ENCODE peak calls at places on chromosomes 7 and 10, in eight cellular contexts. H is astrocyte of the spinal cord, X is choroid plexus epithelial cell, Q is tibial nerve, N is WERI-Rb-1, A is upper lobe of right lung, I is left ventricle myocardium inferior, W is vagina. P is an unnamed sample.

GRCh38 chr7:66815976-66816375 is 75.4 kb downstream of the RABGEF1 start:
- DNase-seq in H (no peak), W (no peak), X (no peak), A (peak), I (no peak), Q (no peak), N (no peak), P (no peak)

GRCh38 chr10:104816501-104816900 is 175.4 kb downstream of the SORCS3 start:
- DNase-seq in W (no peak), Q (no peak), N (no peak), H (no peak), A (no peak), I (no peak), X (no peak), P (no peak)

GRCh38 chr10:100356067-100357017 is 9.3 kb downstream of the SCD start:
- DNase-seq in X (no peak), I (no peak), Q (no peak), A (no peak), W (no peak), H (no peak), N (no peak), P (no peak)

GRCh38 chr7:118573065-118573464 is 348.6 kb downstream of the ANKRD7 start:
- DNase-seq in Q (no peak), X (no peak), A (no peak), W (no peak), N (peak), H (peak), I (no peak), P (no peak)

GRCh38 chr10:133590226-133590969 is 25.0 kb upstream of the SYCE1 start:
- DNase-seq in H (no peak), I (no peak), W (no peak), N (no peak), A (no peak), X (no peak), Q (no peak), P (no peak)

GRCh38 chr10:116909307-116909706 is 60.0 kb downstream of the ENO4 start:
- DNase-seq in N (no peak), A (no peak), Q (no peak), W (no peak), H (no peak), X (no peak), I (no peak), P (no peak)

GRCh38 chr7:55387062-55387965 is 22.2 kb downstream of the LANCL2 start:
- DNase-seq in X (peak), N (no peak), I (no peak), A (no peak), W (no peak), H (peak), Q (no peak), P (peak)

GRCh38 chr10:98340946-98341345 is 73.0 kb upstream of the LOXL4 start:
- DNase-seq in W (no peak), N (no peak), X (peak), I (peak), A (no peak), H (no peak), Q (no peak), P (peak)

GRCh38 chr7:148507741-148508285 is 82.8 kb upstream of the C7orf33 start:
- DNase-seq in W (no peak), I (no peak), H (no peak), X (no peak), Q (no peak), N (no peak), A (no peak), P (no peak)

GRCh38 chr10:61301560-61301959 is 151.6 kb downstream of the TMEM26 start:
- DNase-seq in H (no peak), N (no peak), X (no peak), W (no peak), I (no peak), A (no peak), Q (no peak), P (no peak)

GRCh38 chr10:31317652-31318381 is 1.2 kb upstream of the ZEB1 start:
- DNase-seq in A (peak), W (no peak), Q (no peak), N (peak), X (no peak), H (peak), I (no peak), P (no peak)

GRCh38 chr7:15504376-15504775 is 57.4 kb downstream of the AGMO start:
- DNase-seq in X (peak), A (no peak), W (no peak), H (no peak), I (no peak), Q (no peak), N (no peak), P (no peak)

GRCh38 chr10:14879801-14880193 is 1.1 kb downstream of the SUV39H2 start:
- DNase-seq in H (no peak), W (no peak), A (no peak), Q (no peak), X (no peak), I (no peak), N (no peak), P (no peak)

GRCh38 chr10:14878266-14879054 is at the start of gene SUV39H2:
- DNase-seq in N (peak), X (peak), H (peak), Q (peak), A (peak), I (peak), W (no peak), P (peak)

GRCh38 chr10:14879055-14879800 is 562 bp downstream of the SUV39H2 start:
- DNase-seq in N (no peak), A (no peak), W (no peak), Q (no peak), I (peak), H (no peak), X (no peak), P (no peak)

GRCh38 chr10:14875941-14876340 is 2.7 kb upstream of the SUV39H2 start:
- DNase-seq in H (no peak), W (no peak), I (no peak), A (no peak), N (no peak), X (peak), Q (no peak), P (no peak)

GRCh38 chr10:14876764-14877163 is 1.9 kb upstream of the SUV39H2 start:
- DNase-seq in W (no peak), Q (no peak), X (no peak), A (no peak), I (no peak), N (no peak), H (no peak), P (no peak)
- H3K4me3 ChIP-seq in W (no peak), Q (no peak), X (no peak), A (no peak), I (peak), N (no peak), H (no peak), P (no peak)

GRCh38 chr10:94212876-94213595 is 149.7 kb downstream of the NOC3L start:
- DNase-seq in H (peak), I (no peak), W (no peak), N (no peak), A (no peak), Q (peak), X (peak), P (no peak)

GRCh38 chr10:94208315-94208714 is 154.4 kb downstream of the NOC3L start:
- DNase-seq in X (no peak), I (no peak), N (no peak), H (no peak), Q (no peak), A (no peak), W (no peak), P (no peak)

GRCh38 chr10:94213980-94214379 is 148.8 kb downstream of the NOC3L start:
- DNase-seq in A (no peak), Q (no peak), H (no peak), W (no peak), X (peak), I (no peak), N (no peak), P (no peak)

GRCh38 chr10:94210465-94211186 is 152.1 kb downstream of the NOC3L start:
- DNase-seq in Q (no peak), I (no peak), A (no peak), N (peak), W (no peak), X (no peak), H (no peak), P (no peak)

DNA sequence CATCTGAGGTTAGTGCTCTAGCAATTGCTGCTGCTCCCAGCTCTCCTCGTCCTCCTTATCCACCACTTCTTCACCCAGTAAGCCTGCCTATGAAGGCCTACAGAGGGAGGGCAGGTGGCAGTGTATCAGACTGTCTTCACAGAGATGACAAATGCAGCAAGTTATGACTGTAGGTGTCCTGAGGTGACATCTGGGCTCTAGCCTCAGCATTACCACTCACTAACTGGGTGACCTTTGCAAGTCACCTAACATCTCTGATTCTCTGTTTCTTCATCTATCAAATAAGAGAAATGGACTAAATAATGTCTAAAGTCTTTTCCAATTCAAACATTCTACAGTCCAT is 151.6 kb downstream of the NOC3L start:
- DNase-seq in Q (no peak), W (no peak), I (no peak), A (no peak), H (no peak), X (no peak), N (no peak), P (no peak)
- TF ChIP-seq CTCF in Q (no peak), W (no peak), I (no peak), A (no peak), H (no peak), X (no peak), N (no peak), P (no peak)

GRCh38 chr7:44062903-44063295 is 2.5 kb downstream of the PGAM2 start:
- DNase-seq in X (no peak), W (no peak), N (no peak), Q (no peak), H (no peak), A (no peak), I (peak), P (no peak)

GRCh38 chr7:44063547-44063893 is 1.8 kb downstream of the PGAM2 start:
- DNase-seq in N (no peak), I (no peak), A (no peak), X (no peak), H (no peak), Q (no peak), W (no peak), P (no peak)

GRCh38 chr7:44065431-44066110 is at the start of gene PGAM2:
- DNase-seq in Q (no peak), I (peak), W (no peak), A (peak), N (peak), X (peak), H (no peak), P (peak)

GRCh38 chr7:44064791-44065430 is 456 bp downstream of the PGAM2 start:
- DNase-seq in W (no peak), I (no peak), H (no peak), Q (no peak), N (peak), A (peak), X (no peak), P (no peak)

GRCh38 chr7:44063894-44064651 is 1.3 kb downstream of the PGAM2 start:
- DNase-seq in H (no peak), N (no peak), I (peak), A (peak), Q (no peak), W (no peak), X (no peak), P (no peak)
- H3K4me3 ChIP-seq in H (no peak), N (no peak), I (peak), A (no peak), Q (no peak), W (no peak), X (no peak), P (peak)

GRCh38 chr7:4817178-4817905 is 41.9 kb downstream of the AP5Z1 start:
- DNase-seq in I (no peak), A (no peak), N (no peak), X (no peak), H (no peak), Q (no peak), W (no peak), P (no peak)

GRCh38 chr7:4820405-4820967 is 41.3 kb downstream of the PAPOLB start:
- DNase-seq in Q (no peak), W (no peak), A (no peak), N (no peak), X (no peak), H (no peak), I (no peak), P (no peak)

GRCh38 chr7:4816419-4817080 is 41.1 kb downstream of the AP5Z1 start:
- DNase-seq in I (no peak), A (no peak), W (no peak), H (no peak), N (no peak), X (no peak), Q (no peak), P (no peak)

GRCh38 chr7:4819450-4820404 is 42.1 kb downstream of the PAPOLB start:
- DNase-seq in H (no peak), A (peak), X (no peak), Q (no peak), I (peak), N (no peak), W (no peak), P (no peak)

DNA sequence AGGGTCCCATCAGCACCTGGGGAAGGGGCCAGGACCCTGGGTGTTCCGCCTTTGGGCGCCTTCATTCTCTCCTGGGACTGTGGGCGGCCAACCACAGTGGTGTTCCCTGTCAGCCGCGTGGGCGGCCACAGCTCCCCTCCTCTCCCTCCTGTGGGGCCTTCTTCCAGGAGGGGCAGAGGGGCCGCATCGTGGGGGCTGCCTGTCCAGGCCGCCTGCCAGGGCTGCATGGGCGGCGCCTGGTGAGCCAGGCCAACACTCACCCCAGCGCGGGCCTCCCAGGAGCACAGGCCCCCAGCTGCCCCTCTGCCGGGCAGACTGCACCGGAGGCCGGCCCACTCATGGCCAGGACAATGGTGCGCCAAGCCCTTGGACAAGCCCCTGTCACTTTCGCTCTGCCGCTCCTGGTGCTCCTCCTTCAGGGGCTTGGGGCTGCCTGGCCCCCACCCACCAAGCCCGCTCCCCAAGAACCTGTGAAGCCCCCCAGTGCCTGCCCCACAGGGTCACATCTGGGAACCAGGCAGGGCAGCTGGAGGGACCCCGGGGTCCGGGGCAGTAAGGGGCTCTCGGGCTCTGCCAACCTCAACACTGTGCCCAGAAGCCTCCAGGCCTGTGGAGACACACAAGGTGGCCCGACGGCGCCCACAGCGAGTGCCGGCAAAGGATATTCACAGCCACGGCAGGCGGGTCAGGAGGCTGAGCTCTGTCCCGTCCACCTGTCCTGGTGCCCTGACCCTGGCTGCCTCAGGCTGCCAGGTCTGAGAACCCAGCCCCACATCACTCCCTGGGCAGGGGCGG is 42.8 kb downstream of the AP5Z1 start:
- DNase-seq in H (no peak), A (peak), X (no peak), I (no peak), Q (no peak), W (no peak), N (no peak), P (no peak)
- TF ChIP-seq CTCF in H (no peak), A (no peak), X (no peak), I (no peak), Q (no peak), W (no peak), N (no peak), P (no peak)

DNA sequence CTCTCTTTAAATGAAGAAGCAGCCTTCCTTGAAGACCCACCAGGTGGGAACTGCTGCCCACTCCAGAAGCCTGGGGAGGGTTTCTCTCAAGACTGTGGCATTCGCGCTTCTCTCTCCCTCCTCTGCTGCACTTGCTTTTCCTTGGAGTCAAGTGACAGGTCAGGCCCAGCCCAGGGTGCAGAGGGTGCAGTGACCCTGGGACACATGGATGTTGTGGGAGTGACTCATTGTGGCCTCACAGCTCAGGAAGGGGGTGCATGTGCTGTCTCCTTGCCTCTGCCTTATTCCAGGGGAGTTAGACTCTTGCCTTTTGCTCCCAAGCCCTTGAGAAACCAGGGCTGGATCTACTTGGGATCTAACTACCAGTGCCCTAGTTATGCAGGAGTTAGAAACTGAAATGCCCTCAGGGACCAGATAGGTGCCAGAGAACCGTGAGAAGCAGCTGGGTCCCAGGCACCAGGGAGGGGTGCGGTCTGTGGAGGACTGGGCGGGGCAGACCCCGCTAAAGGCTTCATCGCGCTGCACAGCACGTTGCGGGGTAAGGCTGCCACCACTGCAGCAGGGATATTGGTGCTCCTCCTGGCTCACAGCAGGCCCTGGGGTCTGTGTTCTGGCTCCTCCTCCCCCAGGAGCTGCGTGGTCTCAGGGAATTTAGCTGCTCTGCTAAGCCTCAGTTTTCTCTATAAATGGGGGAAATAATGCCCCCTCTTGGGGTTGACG is 11.4 kb downstream of the FAM241B start:
- DNase-seq in I (no peak), N (no peak), W (no peak), Q (no peak), X (no peak), H (no peak), A (peak), P (no peak)
- H3K4me3 ChIP-seq in I (no peak), N (no peak), W (no peak), Q (no peak), X (no peak), H (no peak), A (no peak), P (no peak)

GRCh38 chr7:3697472-3697871 is 396.4 kb downstream of the SDK1 start:
- DNase-seq in I (no peak), H (no peak), W (no peak), A (no peak), Q (no peak), X (no peak), N (no peak), P (no peak)

GRCh38 chr7:3696113-3696512 is 395.1 kb downstream of the SDK1 start:
- DNase-seq in A (no peak), N (no peak), X (no peak), I (no peak), Q (no peak), W (no peak), H (no peak), P (no peak)

GRCh38 chr7:3691478-3692151 is 390.6 kb downstream of the SDK1 start:
- DNase-seq in W (no peak), H (no peak), I (no peak), Q (no peak), A (no peak), N (no peak), X (no peak), P (no peak)

DNA sequence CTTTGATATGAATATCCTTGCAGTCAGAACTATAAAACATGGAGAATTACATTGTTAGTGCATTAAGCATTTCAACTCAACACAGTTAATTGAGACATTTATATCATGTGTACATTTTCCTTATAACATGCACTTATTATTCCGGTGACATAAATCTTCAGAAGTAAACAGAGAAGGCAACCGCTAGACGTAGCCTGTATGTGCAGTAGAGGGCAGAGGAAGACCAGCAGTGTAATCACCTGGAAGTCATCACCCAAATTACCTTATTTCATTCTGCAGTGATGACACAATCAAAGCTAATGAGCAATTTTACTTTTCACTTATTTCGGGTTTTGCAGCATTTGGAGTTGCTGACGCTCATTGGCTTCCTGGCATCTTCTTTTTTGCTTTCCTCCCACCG is 394.6 kb downstream of the SDK1 start:
- DNase-seq in X (peak), H (no peak), A (no peak), Q (no peak), N (no peak), I (no peak), W (no peak), P (no peak)
- TF ChIP-seq CTCF in X (peak), H (no peak), A (peak), Q (no peak), N (peak), I (peak), W (no peak), P (no peak)

GRCh38 chr7:76356115-76356514 is 2.7 kb downstream of the YWHAG start:
- DNase-seq in X (no peak), A (no peak), W (no peak), H (no peak), N (no peak), I (no peak), Q (no peak), P (no peak)

GRCh38 chr7:76353744-76354143 is 5.0 kb downstream of the YWHAG start:
- DNase-seq in Q (no peak), H (no peak), W (no peak), X (no peak), N (no peak), I (no peak), A (no peak), P (no peak)

GRCh38 chr7:76354516-76354915 is 4.3 kb downstream of the YWHAG start:
- DNase-seq in A (no peak), Q (no peak), I (no peak), W (no peak), N (no peak), H (no peak), X (no peak), P (peak)

GRCh38 chr7:76356823-76357222 is 2.0 kb downstream of the YWHAG start:
- DNase-seq in I (no peak), X (peak), H (peak), Q (no peak), N (no peak), W (no peak), A (no peak), P (no peak)

GRCh38 chr7:76354981-76355730 is 3.6 kb downstream of the YWHAG start:
- DNase-seq in X (no peak), Q (no peak), H (no peak), N (no peak), I (no peak), W (no peak), A (no peak), P (no peak)
- H3K4me3 ChIP-seq in X (no peak), Q (no peak), H (no peak), N (no peak), I (peak), W (no peak), A (no peak), P (no peak)

DNA sequence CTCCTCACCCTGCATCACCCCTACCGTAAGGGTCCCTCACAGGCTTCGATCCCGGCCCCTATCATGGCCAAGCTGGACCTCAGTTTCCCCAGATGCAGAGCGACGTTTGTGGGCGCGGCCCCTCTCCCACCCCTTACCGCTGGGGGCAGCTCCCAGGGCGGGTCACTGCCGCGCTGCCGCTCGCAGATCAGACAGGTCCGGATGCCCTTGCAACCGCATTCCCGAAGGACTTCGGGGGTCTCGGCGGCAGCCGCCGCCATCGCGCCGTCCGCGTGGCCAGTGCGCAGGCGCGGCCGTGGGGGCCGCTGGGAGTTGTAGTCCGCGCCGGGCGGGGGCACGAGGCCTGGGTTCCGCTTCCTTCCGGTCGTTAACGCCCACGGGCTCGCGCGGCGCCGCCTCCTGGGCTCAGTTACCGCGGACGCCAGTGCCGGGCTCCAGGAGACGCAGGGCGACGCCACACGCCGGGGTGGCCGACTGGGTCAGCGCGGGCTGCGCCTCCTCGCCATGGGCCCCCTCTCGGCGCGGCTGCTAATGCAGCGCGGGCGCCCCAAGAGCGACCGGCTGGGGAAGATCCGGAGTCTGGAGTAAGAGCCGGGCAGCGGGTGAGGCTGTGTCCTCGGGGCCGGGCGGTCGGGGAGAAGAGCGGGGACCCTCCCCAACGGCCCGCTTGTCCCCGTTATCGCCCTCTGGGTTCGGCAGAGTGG is at the start of the genes ALKBH4 and LRWD1:
- DNase-seq in I (peak), H (peak), W (no peak), X (peak), N (peak), Q (peak), A (peak), P (peak)
- TF ChIP-seq CTCF in I (peak), H (peak), W (peak), X (no peak), N (peak), Q (no peak), A (peak), P (peak)

P was measured in cardiac muscle cell.